ENCODE peak calls at places on chromosome 21, in five cellular contexts. One of them, this sample, is unnamed.

GRCh38 chr21:27021046-27021445 is 54.2 kb upstream of the ADAMTS5 start:
- DNase-seq in breast epithelium: no peak
- DNase-seq in adrenal gland: no peak
- DNase-seq in testis: no peak
- DNase-seq in tibial nerve: no peak
- DNase-seq in this sample: no peak

GRCh38 chr21:44618909-44619308 is 7.0 kb downstream of the KRTAP10-8 start:
- DNase-seq in testis: no peak
- DNase-seq in adrenal gland: no peak
- DNase-seq in breast epithelium: no peak
- DNase-seq in tibial nerve: no peak
- DNase-seq in this sample: no peak

GRCh38 chr21:29175408-29176147 is 45.1 kb downstream of the MAP3K7CL start:
- DNase-seq in adrenal gland: no peak
- DNase-seq in tibial nerve: no peak
- DNase-seq in breast epithelium: no peak
- DNase-seq in testis: no peak
- DNase-seq in this sample: no peak

GRCh38 chr21:42878678-42878992 is 704 bp downstream of the WDR4 start:
- DNase-seq in testis: no peak
- DNase-seq in tibial nerve: no peak
- DNase-seq in adrenal gland: no peak
- DNase-seq in breast epithelium: no peak
- DNase-seq in this sample: no peak

GRCh38 chr21:26850116-26850643 is 5.0 kb upstream of the ADAMTS1 start:
- DNase-seq in adrenal gland: no peak
- DNase-seq in testis: no peak
- DNase-seq in breast epithelium: no peak
- DNase-seq in tibial nerve: no peak
- DNase-seq in this sample: peak

GRCh38 chr21:14607262-14607661 is 61.1 kb upstream of the SAMSN1 start:
- DNase-seq in tibial nerve: no peak
- DNase-seq in adrenal gland: no peak
- DNase-seq in testis: no peak
- DNase-seq in breast epithelium: no peak
- DNase-seq in this sample: no peak

GRCh38 chr21:45750924-45751323 is 107.4 kb downstream of the PCBP3 start:
- DNase-seq in tibial nerve: no peak
- DNase-seq in breast epithelium: no peak
- DNase-seq in adrenal gland: no peak
- DNase-seq in testis: no peak
- DNase-seq in this sample: no peak

GRCh38 chr21:18803624-18804023 is 400.0 kb upstream of the TMPRSS15 start:
- DNase-seq in testis: no peak
- DNase-seq in tibial nerve: no peak
- DNase-seq in adrenal gland: no peak
- DNase-seq in breast epithelium: no peak
- DNase-seq in this sample: no peak

GRCh38 chr21:32281531-32281930 is 2.7 kb upstream of the MIS18A start:
- DNase-seq in adrenal gland: no peak
- DNase-seq in testis: no peak
- DNase-seq in tibial nerve: no peak
- DNase-seq in breast epithelium: no peak
- DNase-seq in this sample: no peak

GRCh38 chr21:38807481-38807880 is 1.8 kb downstream of the ETS2 start:
- DNase-seq in breast epithelium: no peak
- DNase-seq in testis: no peak
- DNase-seq in adrenal gland: no peak
- DNase-seq in tibial nerve: no peak
- DNase-seq in this sample: no peak

DNA sequence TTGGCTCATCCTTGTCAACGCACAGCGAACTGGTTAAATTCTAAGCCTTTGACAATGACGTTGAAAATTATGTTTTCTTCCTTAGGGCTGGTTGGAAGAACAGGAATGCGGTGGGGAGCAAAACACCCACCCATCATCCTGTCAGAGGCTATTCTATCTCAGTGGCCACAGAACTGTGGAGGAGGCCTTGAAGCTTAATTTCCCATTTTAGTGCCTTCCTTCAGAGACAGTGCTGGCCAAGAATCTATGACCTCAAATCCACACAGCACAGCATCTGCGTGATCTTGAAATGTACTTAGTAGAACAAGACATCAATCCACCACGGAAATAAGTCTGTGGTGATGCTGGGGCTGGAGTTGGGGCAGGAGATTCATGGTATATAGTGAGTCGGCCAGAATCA is 113.2 kb downstream of the KCNJ6 start:
- DNase-seq in testis: no peak
- DNase-seq in adrenal gland: no peak
- DNase-seq in tibial nerve: no peak
- DNase-seq in breast epithelium: no peak
- DNase-seq in this sample: no peak
- TF ChIP-seq POLR2A in testis: no peak
- TF ChIP-seq POLR2A in adrenal gland: no peak
- TF ChIP-seq POLR2A in tibial nerve: no peak
- TF ChIP-seq POLR2A in breast epithelium: no peak
- TF ChIP-seq POLR2A in this sample: no peak

GRCh38 chr21:25573409-25574206 is 33.7 kb downstream of the MRPL39 start:
- DNase-seq in tibial nerve: no peak
- DNase-seq in adrenal gland: peak
- DNase-seq in breast epithelium: no peak
- DNase-seq in testis: no peak
- DNase-seq in this sample: peak
- TF ChIP-seq POLR2A in tibial nerve: no peak
- TF ChIP-seq POLR2A in adrenal gland: no peak
- TF ChIP-seq POLR2A in breast epithelium: no peak
- TF ChIP-seq POLR2A in testis: no peak
- TF ChIP-seq POLR2A in this sample: no peak

GRCh38 chr21:30446969-30447368 is 6.9 kb downstream of the KRTAP15-1 start:
- DNase-seq in tibial nerve: no peak
- DNase-seq in testis: no peak
- DNase-seq in adrenal gland: no peak
- DNase-seq in breast epithelium: no peak
- DNase-seq in this sample: no peak

GRCh38 chr21:30439975-30440374 is at the start of gene KRTAP15-1:
- DNase-seq in adrenal gland: no peak
- DNase-seq in testis: no peak
- DNase-seq in tibial nerve: no peak
- DNase-seq in breast epithelium: no peak
- DNase-seq in this sample: no peak

GRCh38 chr21:30443226-30443625 is 3.2 kb downstream of the KRTAP15-1 start:
- DNase-seq in tibial nerve: no peak
- DNase-seq in breast epithelium: no peak
- DNase-seq in adrenal gland: no peak
- DNase-seq in testis: no peak
- DNase-seq in this sample: no peak

GRCh38 chr21:30448514-30448913 is 8.4 kb downstream of the KRTAP15-1 start:
- DNase-seq in testis: no peak
- DNase-seq in tibial nerve: no peak
- DNase-seq in breast epithelium: no peak
- DNase-seq in adrenal gland: no peak
- DNase-seq in this sample: no peak

DNA sequence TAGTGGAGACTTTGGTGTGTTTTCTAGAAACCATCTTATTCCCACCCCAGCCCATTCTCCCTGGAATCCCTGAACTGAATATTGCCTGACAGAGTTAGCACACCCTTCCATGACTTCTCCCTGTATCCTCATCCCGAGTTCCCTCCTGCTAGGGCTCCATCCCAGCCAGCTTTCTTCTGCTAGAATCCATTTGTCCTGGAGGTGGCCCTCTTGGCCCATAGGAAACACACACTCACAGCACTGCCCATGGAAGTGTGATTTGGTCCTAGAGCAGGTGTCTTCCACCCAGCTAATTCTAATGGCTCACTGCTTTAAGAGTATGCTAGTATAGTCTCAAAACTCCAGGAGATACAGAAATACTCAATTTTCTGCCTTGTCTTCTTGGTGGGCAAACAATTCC is 4.1 kb downstream of the KRTAP15-1 start:
- DNase-seq in breast epithelium: no peak
- DNase-seq in testis: no peak
- DNase-seq in adrenal gland: no peak
- DNase-seq in tibial nerve: no peak
- DNase-seq in this sample: no peak
- TF ChIP-seq POLR2A in breast epithelium: no peak
- TF ChIP-seq POLR2A in testis: no peak
- TF ChIP-seq POLR2A in adrenal gland: no peak
- TF ChIP-seq POLR2A in tibial nerve: no peak
- TF ChIP-seq POLR2A in this sample: no peak

DNA sequence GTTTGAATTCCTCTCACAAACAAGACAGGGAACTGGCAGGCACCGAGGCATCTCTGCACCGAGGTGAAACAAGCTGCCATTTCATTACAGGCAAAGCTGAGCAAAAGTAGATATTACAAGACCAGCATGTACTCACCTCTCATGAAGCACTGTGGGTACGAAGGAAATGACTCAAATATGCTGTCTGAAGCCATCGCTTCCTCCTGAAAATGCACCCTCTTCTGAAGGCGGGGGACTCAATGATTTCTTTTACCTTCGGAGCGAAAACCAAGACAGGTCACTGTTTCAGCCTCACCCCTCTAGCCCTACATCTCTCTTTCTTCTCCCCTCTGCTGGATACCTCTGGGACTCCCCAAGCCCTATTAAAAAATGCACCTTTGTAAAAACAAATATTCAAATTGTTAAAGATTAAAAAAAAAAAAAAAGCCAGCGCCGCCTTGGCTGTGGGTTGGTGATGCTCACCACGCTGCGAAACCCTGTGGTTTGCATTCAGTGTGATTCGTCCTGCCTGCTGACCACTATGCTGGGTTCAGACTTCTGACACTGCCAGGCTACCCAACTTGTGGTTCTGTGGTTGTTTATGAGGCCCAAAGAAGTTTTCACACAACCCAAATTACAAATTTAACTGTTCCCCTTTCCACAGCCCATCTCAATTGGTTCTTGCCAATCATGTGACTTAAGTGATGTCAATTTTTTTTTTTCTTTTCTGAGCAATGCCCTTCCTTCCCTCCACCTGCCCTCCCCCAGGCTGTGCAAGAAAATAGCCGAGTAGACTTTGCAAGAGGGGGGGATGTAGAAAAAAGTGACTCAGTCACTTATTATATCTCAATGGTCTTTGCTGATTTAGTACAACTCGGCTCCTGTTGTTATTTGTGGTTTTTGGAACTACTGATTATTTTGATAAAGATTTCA is at the start of gene RUNX1:
- DNase-seq in testis: peak
- DNase-seq in breast epithelium: no peak
- DNase-seq in tibial nerve: peak
- DNase-seq in adrenal gland: peak
- DNase-seq in this sample: peak
- TF ChIP-seq POLR2A in testis: no peak
- TF ChIP-seq POLR2A in breast epithelium: no peak
- TF ChIP-seq POLR2A in tibial nerve: no peak
- TF ChIP-seq POLR2A in adrenal gland: no peak
- TF ChIP-seq POLR2A in this sample: peak

DNA sequence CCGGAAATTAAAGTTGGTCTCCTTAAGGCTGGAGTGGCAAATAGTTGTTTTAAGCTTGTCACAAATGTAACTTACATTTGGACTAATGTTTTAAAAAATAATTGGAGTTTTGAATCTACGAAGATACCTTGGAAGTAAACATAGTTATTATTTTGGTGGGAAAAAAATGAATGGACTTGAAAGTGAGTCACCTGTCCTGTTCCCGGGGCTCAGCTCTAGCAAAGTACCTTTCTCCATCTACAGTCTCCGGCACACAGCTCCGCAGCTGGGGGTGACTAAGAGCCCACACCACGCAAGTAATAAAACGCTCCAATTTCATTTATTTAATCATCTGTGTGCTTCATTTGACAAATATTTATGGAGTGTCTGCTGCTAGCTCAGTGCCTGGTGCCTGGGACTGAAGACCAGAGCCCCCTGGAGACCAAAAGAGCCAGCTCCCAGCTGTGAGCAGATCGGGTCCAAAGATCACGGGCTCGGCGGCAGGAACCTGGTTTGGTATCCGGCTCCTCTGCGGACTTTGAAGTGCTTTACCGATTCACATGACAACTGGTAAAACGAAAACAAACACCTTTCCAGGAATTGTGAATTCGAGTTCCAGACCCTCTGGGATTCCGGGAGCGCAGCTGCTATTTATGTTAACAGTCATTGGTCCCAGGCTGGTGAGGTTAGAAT is 1.7 kb upstream of the RIPK4 start:
- DNase-seq in tibial nerve: no peak
- DNase-seq in breast epithelium: peak
- DNase-seq in adrenal gland: no peak
- DNase-seq in testis: no peak
- DNase-seq in this sample: no peak
- TF ChIP-seq POLR2A in tibial nerve: no peak
- TF ChIP-seq POLR2A in breast epithelium: no peak
- TF ChIP-seq POLR2A in adrenal gland: no peak
- TF ChIP-seq POLR2A in testis: no peak
- TF ChIP-seq POLR2A in this sample: no peak